ENCODE peak calls at places on chromosome 10, in nine cellular contexts. R is testis, G is GM12891, Q is HCT116, A is ovary, F is adrenal gland, X is right lobe of liver, I is GM12892, E is stomach. K is an unnamed sample.

GRCh38 chr10:97583476-97583875 is 713 bp upstream of the HOGA1 start:
- DNase-seq in I (no peak), R (no peak), X (no peak), Q (no peak), G (no peak), A (no peak), F (no peak), E (no peak), K (no peak)

GRCh38 chr10:116112232-116113231 is 160.5 kb downstream of the GFRA1 start:
- DNase-seq in X (no peak), Q (no peak), R (no peak), F (no peak), A (no peak), G (no peak), E (no peak), I (no peak), K (no peak)

GRCh38 chr10:68348265-68348741 is 15.6 kb upstream of the PBLD start:
- DNase-seq in F (no peak), E (peak), G (peak), X (no peak), I (peak), R (peak), Q (peak), A (no peak), K (peak)

GRCh38 chr10:88553116-88553752 is 29.9 kb downstream of the RNLS start:
- DNase-seq in G (no peak), R (peak), Q (peak), F (peak), E (peak), A (peak), X (no peak), I (peak), K (peak)

GRCh38 chr10:98357208-98357836 is 57.7 kb downstream of the PYROXD2 start:
- DNase-seq in F (no peak), I (no peak), A (no peak), E (no peak), Q (no peak), X (no peak), R (no peak), G (no peak), K (no peak)

GRCh38 chr10:44723082-44723481 is 188.1 kb upstream of the TMEM72 start:
- DNase-seq in I (no peak), X (no peak), G (no peak), E (no peak), A (no peak), F (no peak), R (no peak), Q (no peak), K (no peak)

GRCh38 chr10:3117486-3117885 is 50.1 kb downstream of the PFKP start:
- DNase-seq in I (no peak), E (no peak), Q (no peak), R (no peak), A (no peak), X (no peak), F (no peak), G (no peak), K (no peak)

GRCh38 chr10:49076741-49077521 is 38.4 kb downstream of the VSTM4 start:
- DNase-seq in F (peak), X (no peak), I (no peak), G (no peak), A (no peak), R (no peak), Q (no peak), E (no peak), K (no peak)

GRCh38 chr10:81116201-81116600 is 578.5 kb downstream of the SH2D4B start:
- DNase-seq in R (no peak), I (no peak), E (no peak), A (no peak), F (no peak), X (no peak), Q (no peak), G (no peak), K (no peak)

GRCh38 chr10:57996536-57996935 is 271.2 kb downstream of the IPMK start:
- DNase-seq in Q (no peak), G (no peak), A (no peak), E (no peak), X (no peak), R (no peak), I (no peak), F (no peak), K (no peak)

GRCh38 chr10:114327537-114328277 is 76.6 kb downstream of the AFAP1L2 start:
- DNase-seq in X (no peak), E (no peak), F (no peak), A (no peak), G (no peak), Q (no peak), R (no peak), I (no peak), K (no peak)

GRCh38 chr10:97849491-97850402 is at the start of gene GOLGA7B:
- DNase-seq in Q (no peak), F (peak), R (peak), E (peak), A (no peak), X (peak), I (peak), G (peak), K (peak)

GRCh38 chr10:81219758-81220157 is 655.2 kb upstream of the NRG3 start:
- DNase-seq in G (no peak), Q (no peak), F (no peak), A (no peak), I (no peak), X (no peak), E (no peak), R (no peak), K (no peak)

GRCh38 chr10:114507449-114507848 is 103.1 kb upstream of the AFAP1L2 start:
- DNase-seq in X (peak), F (peak), Q (no peak), R (no peak), A (peak), E (peak), I (no peak), G (no peak), K (no peak)

GRCh38 chr10:98340946-98341345 is 73.0 kb upstream of the LOXL4 start:
- DNase-seq in F (peak), E (no peak), R (no peak), Q (no peak), X (no peak), A (no peak), I (no peak), G (no peak), K (no peak)

GRCh38 chr10:13758302-13758701 is 171.5 kb downstream of the PRPF18 start:
- DNase-seq in E (no peak), I (no peak), G (no peak), F (no peak), A (no peak), Q (peak), X (no peak), R (no peak), K (no peak)

GRCh38 chr10:109218207-109218606 is 705.1 kb downstream of the XPNPEP1 start:
- DNase-seq in Q (no peak), I (no peak), E (no peak), A (no peak), X (no peak), R (no peak), F (no peak), G (no peak), K (no peak)

GRCh38 chr10:89706011-89706410 is 4.6 kb downstream of the KIF20B start:
- DNase-seq in X (no peak), E (no peak), I (no peak), R (no peak), F (no peak), A (no peak), Q (no peak), G (no peak), K (no peak)

GRCh38 chr10:71232089-71232998 is 20.0 kb downstream of the UNC5B start:
- DNase-seq in I (no peak), R (peak), F (peak), E (peak), A (no peak), G (no peak), X (peak), Q (no peak), K (no peak)

DNA sequence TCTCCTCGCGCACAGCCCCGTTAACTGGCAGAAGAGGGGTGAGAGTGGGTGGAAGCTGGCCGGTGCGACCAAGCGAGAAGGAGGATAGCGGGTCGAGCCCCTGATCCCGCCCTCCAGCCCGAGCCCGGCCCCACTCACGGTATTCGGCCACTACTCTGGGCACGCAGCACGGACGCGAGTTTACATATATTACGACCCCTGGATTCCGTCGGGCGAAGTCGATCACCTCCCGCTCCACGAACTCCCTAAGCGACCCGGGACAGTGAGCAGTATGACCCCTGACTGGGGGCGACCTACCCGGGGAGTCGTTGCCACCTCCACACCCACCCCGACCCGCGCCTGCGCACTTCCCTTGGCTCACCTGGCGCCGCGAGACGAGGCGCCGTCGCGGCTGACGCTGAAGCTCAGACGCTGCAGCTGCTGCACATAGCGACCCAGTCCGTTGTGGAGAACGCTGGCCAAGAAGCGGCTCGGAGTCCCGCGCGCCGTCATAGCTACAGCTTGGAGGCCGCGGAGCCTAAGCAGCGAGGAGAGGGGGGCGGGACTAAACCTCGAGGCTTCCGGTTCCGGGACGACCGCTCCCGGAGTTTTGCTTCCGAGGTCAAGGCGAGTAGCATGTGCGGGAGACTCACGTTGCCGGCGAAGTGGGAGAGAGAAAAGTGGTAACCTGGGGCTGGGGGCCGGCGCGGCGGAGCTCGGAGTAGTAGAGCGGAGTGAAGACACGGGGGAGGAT is at the start of the genes MRPL43 and TWNK:
- DNase-seq in G (peak), I (peak), F (peak), R (peak), Q (peak), A (peak), X (peak), E (peak), K (peak)
- TF ChIP-seq POLR2A in G (peak), I (peak), F (peak), R (no peak), Q (peak), A (peak), X (peak), E (no peak), K (peak)

GRCh38 chr10:30510932-30511700 is 77.1 kb downstream of the MAP3K8 start:
- DNase-seq in F (no peak), A (no peak), X (no peak), I (no peak), E (no peak), G (no peak), R (no peak), Q (no peak), K (no peak)
- TF ChIP-seq POLR2A in F (no peak), A (no peak), X (no peak), I (no peak), E (no peak), G (no peak), R (no peak), Q (no peak), K (no peak)

DNA sequence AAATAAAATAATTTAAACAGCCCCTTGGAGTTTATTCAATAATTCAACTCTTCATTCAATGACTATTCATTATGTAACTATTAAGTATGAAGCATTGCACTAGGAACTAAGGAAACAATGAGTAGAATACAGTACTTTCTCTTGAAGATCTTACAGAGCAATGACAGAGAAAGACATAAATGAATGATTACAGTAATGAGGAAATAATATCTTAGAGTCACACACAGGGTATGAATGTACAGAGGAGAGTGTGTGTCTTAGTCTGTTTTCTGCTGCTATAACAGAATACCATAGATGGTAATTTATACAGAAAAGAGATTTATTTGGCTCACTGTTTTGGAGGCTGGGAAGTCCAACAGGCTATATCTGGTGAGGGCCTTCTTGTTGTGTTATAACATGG is 120.5 kb upstream of the NRBF2 start:
- DNase-seq in E (no peak), G (no peak), A (no peak), X (no peak), F (no peak), Q (no peak), I (no peak), R (no peak), K (no peak)
- TF ChIP-seq POLR2A in E (no peak), G (no peak), A (no peak), X (no peak), F (no peak), Q (no peak), I (no peak), R (no peak), K (no peak)

GRCh38 chr10:22252286-22252800 is 34.5 kb upstream of the EBLN1 start:
- DNase-seq in R (peak), I (peak), A (peak), X (peak), E (peak), G (peak), F (peak), Q (no peak), K (no peak)
- TF ChIP-seq POLR2A in R (no peak), I (peak), A (no peak), X (no peak), E (no peak), G (peak), F (no peak), Q (no peak), K (no peak)

GRCh38 chr10:72319416-72320254 is 35.1 kb downstream of the DNAJB12 start:
- DNase-seq in Q (peak), X (peak), R (peak), G (peak), A (peak), I (peak), F (peak), E (peak), K (peak)
- TF ChIP-seq POLR2A in Q (no peak), X (peak), R (no peak), G (no peak), A (peak), I (peak), F (peak), E (no peak), K (peak)